ENCODE peak calls at places on chromosome 4, in four cellular contexts. W, C, M and R are unnamed samples. For H3K36me3, H3K9me3 and H3K4me1, the result is how much of the 10 kb centered on the place peaks cover.

GRCh38 chr4:70747874-70748273 is 26.1 kb downstream of the RUFY3 start:
- DNase-seq in W (no peak), C (no peak), M (peak), R (no peak)

GRCh38 chr4:152853293-152853692 is 73.5 kb downstream of the ARFIP1 start:
- DNase-seq in W (no peak), C (no peak), M (no peak), R (no peak)

GRCh38 chr4:17206829-17207773 is 304.8 kb downstream of the QDPR start:
- DNase-seq in W (no peak), C (no peak), M (no peak), R (no peak)

GRCh38 chr4:150336676-150337412 is 245.1 kb upstream of the MAB21L2 start:
- DNase-seq in W (no peak), C (no peak), M (no peak), R (no peak)

GRCh38 chr4:67779631-67780030 is 25.4 kb upstream of the GNRHR start:
- DNase-seq in W (no peak), C (no peak), M (no peak), R (no peak)

GRCh38 chr4:15506464-15506863 is 36.8 kb downstream of the CC2D2A start:
- DNase-seq in W (no peak), C (no peak), M (peak), R (no peak)

GRCh38 chr4:16752150-16752549 is 146.3 kb downstream of the LDB2 start:
- DNase-seq in W (no peak), C (no peak), M (peak), R (no peak)

GRCh38 chr4:3360741-3361140 is 67.9 kb downstream of the RGS12 start:
- DNase-seq in W (peak), C (no peak), M (no peak), R (no peak)

GRCh38 chr4:8696369-8697127 is 104.0 kb downstream of the CPZ start:
- DNase-seq in W (no peak), C (peak), M (no peak), R (peak)

GRCh38 chr4:172786039-172786792 is 382.4 kb upstream of the GALNT7 start:
- DNase-seq in W (no peak), C (no peak), M (peak), R (no peak)

GRCh38 chr4:28444886-28445496 is 1584.3 kb downstream of the STIM2 start:
- DNase-seq in W (no peak), C (no peak), M (peak), R (no peak)

GRCh38 chr4:36130641-36131040 is 113.7 kb downstream of the ARAP2 start:
- DNase-seq in W (no peak), C (no peak), M (no peak), R (no peak)

GRCh38 chr4:186074189-186074588 is 5.2 kb downstream of the TLR3 start:
- DNase-seq in W (no peak), C (no peak), M (no peak), R (no peak)

GRCh38 chr4:105061720-105062119 is 85.0 kb upstream of the TET2 start:
- DNase-seq in W (no peak), C (no peak), M (no peak), R (no peak)

GRCh38 chr4:175671491-175671934 is 140.6 kb downstream of the GPM6A start:
- DNase-seq in W (no peak), C (no peak), M (no peak), R (no peak)

GRCh38 chr4:57404463-57404862 is 294.3 kb upstream of the IGFBP7 start:
- DNase-seq in W (no peak), C (no peak), M (no peak), R (peak)

GRCh38 chr4:138239496-138239895 is 2.7 kb downstream of the SLC7A11 start:
- DNase-seq in W (no peak), C (no peak), M (no peak), R (no peak)

GRCh38 chr4:76751612-76752343 is 146.2 kb downstream of the SOWAHB start:
- DNase-seq in W (no peak), C (no peak), M (no peak), R (no peak)
- H3K36me3 ChIP-seq in W (under half), C (under half), M (under half), R (under half)

DNA sequence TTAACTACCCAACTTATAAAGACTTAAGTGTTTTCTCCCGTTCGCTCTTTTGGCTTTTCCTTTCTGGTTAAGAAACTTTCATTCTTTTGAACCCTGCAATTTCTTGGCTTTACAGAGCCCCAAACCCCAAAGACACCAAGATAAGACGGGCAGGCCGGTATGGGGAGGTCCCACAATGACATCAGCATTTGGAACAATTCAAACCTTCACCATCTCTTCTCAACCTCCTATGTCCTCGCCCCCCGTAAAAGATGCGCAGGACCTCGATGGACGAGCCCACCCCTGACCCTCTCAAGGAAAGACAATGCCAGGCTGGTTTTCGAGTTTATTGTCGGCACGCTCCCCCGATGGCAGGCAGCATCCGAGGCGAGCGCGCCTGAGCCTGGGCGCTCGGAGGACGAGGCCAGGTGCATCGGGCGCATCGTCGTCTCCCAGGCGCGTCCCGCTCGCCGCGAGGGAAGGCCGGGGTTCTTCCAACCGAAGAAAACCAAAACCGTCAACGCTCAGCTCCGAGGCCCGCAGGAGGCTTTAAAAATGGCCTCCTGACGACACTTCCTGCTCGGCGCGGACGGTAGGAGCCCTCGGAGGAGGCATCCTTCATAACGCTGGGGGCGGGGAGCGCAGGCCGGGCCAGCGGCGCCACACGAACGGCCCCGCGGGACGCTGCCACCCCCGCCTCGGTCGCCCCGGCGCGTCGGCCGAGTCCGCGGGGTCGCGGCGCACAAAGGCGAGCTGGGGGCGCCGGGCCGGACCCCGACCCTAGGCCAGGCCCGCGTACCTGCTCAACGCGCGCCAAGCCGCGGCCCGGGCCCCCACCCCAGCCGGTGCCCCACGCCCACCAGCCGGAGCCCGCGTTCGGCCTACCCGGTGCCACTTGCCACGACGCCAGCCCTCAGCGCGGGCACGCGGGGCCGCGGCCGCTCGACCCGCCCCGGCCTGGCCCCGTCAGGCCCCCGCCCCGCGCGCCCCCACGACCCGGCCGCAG is 664 bp downstream of the ZNF518B start:
- DNase-seq in W (no peak), C (peak), M (peak), R (no peak)
- H3K9me3 ChIP-seq in W (under half), C (under half), M (under half), R (under half)

GRCh38 chr4:184385705-184386141 is 88.6 kb downstream of the IRF2 start:
- DNase-seq in W (peak), C (peak), M (no peak), R (no peak)
- H3K4me1 ChIP-seq in W (under half), C (half or more), M (under half), R (under half)

DNA sequence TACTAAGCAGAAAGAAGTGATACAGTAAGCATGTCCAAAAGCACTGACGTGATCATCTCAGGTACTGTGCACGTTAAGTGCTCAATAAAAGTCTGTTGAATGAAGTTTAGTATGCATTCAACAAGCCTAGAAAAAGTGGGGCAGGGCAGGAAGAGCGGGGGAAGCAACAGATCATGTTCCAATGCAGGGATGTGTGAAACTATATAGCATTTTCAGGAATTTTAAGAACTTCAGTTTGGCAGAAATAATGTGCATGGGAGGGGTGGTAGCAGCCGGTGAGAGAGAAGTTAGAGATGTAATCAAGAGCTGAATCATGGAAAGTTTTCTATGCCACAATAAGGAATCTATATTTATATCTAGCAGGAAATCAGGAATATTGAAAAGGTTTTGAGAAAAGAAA is 19.2 kb upstream of the CCNA2 start:
- DNase-seq in W (no peak), C (no peak), M (no peak), R (no peak)
- H3K36me3 ChIP-seq in W (under half), C (under half), M (under half), R (under half)

GRCh38 chr4:576991-577498 is 950 bp upstream of the TMEM271 start:
- DNase-seq in W (no peak), C (no peak), M (no peak), R (no peak)
- H3K9me3 ChIP-seq in W (under half), C (under half), M (under half), R (under half)

GRCh38 chr4:40557741-40558140 is 71.9 kb downstream of the RBM47 start:
- DNase-seq in W (no peak), C (no peak), M (no peak), R (no peak)

GRCh38 chr4:40553995-40554394 is 75.7 kb downstream of the RBM47 start:
- DNase-seq in W (no peak), C (no peak), M (no peak), R (no peak)

GRCh38 chr4:40550900-40551546 is 78.6 kb downstream of the RBM47 start:
- DNase-seq in W (peak), C (no peak), M (peak), R (peak)

GRCh38 chr4:40552536-40552935 is 77.1 kb downstream of the RBM47 start:
- DNase-seq in W (peak), C (no peak), M (no peak), R (no peak)

DNA sequence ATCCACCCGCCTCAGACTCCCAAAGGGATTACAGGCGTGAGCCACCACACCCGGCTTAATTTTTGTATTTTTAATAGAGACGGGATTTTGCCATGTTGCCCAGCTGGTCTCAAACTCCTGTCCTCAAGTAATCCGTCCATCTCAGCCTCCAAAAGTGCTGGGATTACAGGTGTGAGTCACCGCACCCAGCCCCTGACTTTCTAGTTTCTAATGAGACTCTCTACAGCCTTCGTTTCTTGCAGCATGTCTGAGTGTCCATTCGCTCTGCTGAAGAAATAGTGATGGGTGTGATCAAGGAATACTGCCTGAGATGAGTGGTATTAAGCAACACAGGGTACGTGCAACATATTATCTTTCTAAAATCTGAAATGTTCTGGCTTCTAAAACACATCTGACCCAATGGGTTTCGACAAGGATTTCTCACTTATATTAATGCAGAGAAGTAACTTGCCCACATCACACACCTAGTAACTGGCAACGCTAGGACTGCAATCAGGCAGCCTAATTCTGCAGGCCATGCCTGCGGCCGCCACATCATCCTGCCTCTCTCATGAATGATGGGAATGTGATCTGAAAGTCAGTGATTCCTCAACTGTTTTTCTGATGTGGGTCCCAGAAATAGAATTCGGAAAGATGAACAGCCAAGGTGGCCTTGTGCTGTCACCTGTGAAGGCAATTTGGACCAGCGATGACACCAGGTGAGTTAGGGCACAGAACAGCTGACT is 74.3 kb downstream of the RBM47 start:
- DNase-seq in W (no peak), C (no peak), M (no peak), R (no peak)
- H3K4me1 ChIP-seq in W (under half), C (under half), M (under half), R (under half)